ENCODE peak calls at places on chromosome 1, in five cellular contexts. M is mucosa of descending colon, V is NT2/D1, R is SJSA1, Q is body of pancreas. H is an unnamed sample. For H3K9me3, the result is how much of the 10 kb centered on the place peaks cover.

GRCh38 chr1:43439781-43440180 is 13.9 kb downstream of the HYI start:
- DNase-seq in M (no peak), R (no peak), V (no peak), Q (no peak), H (peak)

GRCh38 chr1:55215194-55216021 is at the start of gene USP24:
- DNase-seq in M (peak), Q (peak), V (peak), R (peak), H (peak)

GRCh38 chr1:218297867-218298266 is 12.8 kb downstream of the RRP15 start:
- DNase-seq in M (no peak), R (no peak), Q (no peak), V (no peak), H (no peak)

GRCh38 chr1:196387766-196388165 is 220.5 kb downstream of the KCNT2 start:
- DNase-seq in Q (no peak), R (no peak), V (no peak), M (no peak), H (no peak)

GRCh38 chr1:182317489-182318180 is 74.0 kb downstream of the GLUL start:
- DNase-seq in M (no peak), V (no peak), R (no peak), Q (peak), H (no peak)

GRCh38 chr1:54681396-54681795 is 34.3 kb upstream of the TTC4 start:
- DNase-seq in V (no peak), Q (no peak), M (no peak), R (no peak), H (no peak)

GRCh38 chr1:78716186-78716585 is 66.6 kb downstream of the IFI44 start:
- DNase-seq in R (peak), V (no peak), Q (no peak), M (no peak), H (no peak)

GRCh38 chr1:153509729-153510354 is 25.9 kb downstream of the S100A6 start:
- DNase-seq in M (peak), R (peak), V (no peak), Q (peak), H (peak)

GRCh38 chr1:76585980-76586674 is 281.2 kb upstream of the ST6GALNAC5 start:
- DNase-seq in R (no peak), V (no peak), Q (no peak), M (no peak), H (no peak)

GRCh38 chr1:21666572-21667320 is 2.4 kb downstream of the RAP1GAP start:
- DNase-seq in R (no peak), Q (peak), V (no peak), M (no peak), H (peak)

GRCh38 chr1:197811769-197812168 is 36.5 kb upstream of the DENND1B start:
- DNase-seq in R (no peak), V (no peak), Q (no peak), M (no peak), H (no peak)

GRCh38 chr1:202505356-202505755 is 156.9 kb downstream of the PPP1R12B start:
- DNase-seq in R (peak), Q (no peak), V (no peak), M (no peak), H (no peak)

GRCh38 chr1:202037706-202038296 is 27.4 kb downstream of the ELF3 start:
- DNase-seq in V (no peak), R (no peak), M (no peak), Q (peak), H (no peak)

GRCh38 chr1:156281281-156282142 is 1.1 kb downstream of the SMG5 start:
- DNase-seq in V (no peak), R (peak), M (peak), Q (no peak), H (no peak)

GRCh38 chr1:234825498-234826176 is 215.7 kb upstream of the IRF2BP2 start:
- DNase-seq in Q (no peak), R (no peak), V (no peak), M (peak), H (no peak)

GRCh38 chr1:167455786-167456446 is 62.4 kb downstream of the CD247 start:
- DNase-seq in R (no peak), Q (peak), V (no peak), M (peak), H (no peak)

GRCh38 chr1:159867322-159868064 is 5.0 kb upstream of the VSIG8 start:
- DNase-seq in Q (peak), R (no peak), V (no peak), M (peak), H (no peak)

GRCh38 chr1:17347769-17348592 is 24.0 kb upstream of the PADI6 start:
- DNase-seq in M (no peak), V (no peak), Q (no peak), R (no peak), H (no peak)

GRCh38 chr1:186974774-186975181 is 146.0 kb downstream of the PLA2G4A start:
- DNase-seq in R (peak), V (no peak), Q (no peak), M (no peak), H (no peak)

GRCh38 chr1:57736940-57737339 is 313.1 kb upstream of the DAB1 start:
- DNase-seq in Q (no peak), R (no peak), V (no peak), M (no peak), H (no peak)

GRCh38 chr1:155873860-155874259 is 14.5 kb downstream of the SYT11 start:
- DNase-seq in R (no peak), V (no peak), Q (no peak), M (peak), H (no peak)

GRCh38 chr1:46479744-46480350 is 9.8 kb upstream of the DMBX1 start:
- DNase-seq in Q (no peak), M (no peak), R (no peak), V (no peak), H (peak)

GRCh38 chr1:186175588-186175987 is 199.5 kb downstream of the TPR start:
- DNase-seq in Q (no peak), M (no peak), R (peak), V (no peak), H (no peak)

GRCh38 chr1:236502972-236503639 is 20.7 kb upstream of the LGALS8 start:
- DNase-seq in R (peak), V (peak), M (peak), Q (peak), H (peak)

GRCh38 chr1:214550339-214551051 is 907 bp downstream of the PTPN14 start:
- DNase-seq in M (no peak), V (peak), R (peak), Q (peak), H (no peak)

GRCh38 chr1:167491586-167492408 is 26.5 kb downstream of the CD247 start:
- DNase-seq in R (no peak), Q (no peak), V (no peak), M (no peak), H (no peak)

GRCh38 chr1:75034376-75034775 is 99.8 kb upstream of the LHX8 start:
- DNase-seq in V (no peak), R (no peak), M (no peak), Q (no peak), H (no peak)

GRCh38 chr1:25615172-25615541 is 1.4 kb upstream of the MAN1C1 start:
- DNase-seq in V (no peak), M (no peak), R (no peak), Q (no peak), H (no peak)

GRCh38 chr1:156128749-156129682 is 14.5 kb downstream of the LMNA start:
- DNase-seq in M (no peak), V (no peak), R (peak), Q (no peak), H (no peak)

GRCh38 chr1:201360901-201361651 is 16.4 kb downstream of the TNNT2 start:
- DNase-seq in V (no peak), R (no peak), M (no peak), Q (no peak), H (peak)

GRCh38 chr1:60184521-60184920 is 111.0 kb upstream of the C1orf87 start:
- DNase-seq in M (no peak), V (no peak), R (no peak), Q (no peak), H (no peak)
- H3K9me3 ChIP-seq in M (under half), V (under half), R (under half), Q (under half), H (half or more)

GRCh38 chr1:189921613-189922012 is 556.1 kb downstream of the BRINP3 start:
- DNase-seq in Q (no peak), M (no peak), R (no peak), V (no peak), H (no peak)
- H3K9me3 ChIP-seq in Q (under half), M (under half), R (under half), V (under half), H (under half)

GRCh38 chr1:116497660-116498059 is 73.2 kb downstream of the CD58 start:
- DNase-seq in Q (no peak), R (no peak), M (no peak), V (no peak), H (no peak)
- H3K9me3 ChIP-seq in Q (under half), R (under half), M (under half), V (under half), H (under half)

GRCh38 chr1:29597861-29598260 is 361.5 kb downstream of the PTPRU start:
- DNase-seq in V (no peak), R (no peak), M (no peak), Q (no peak), H (no peak)
- H3K9me3 ChIP-seq in V (under half), R (under half), M (under half), Q (under half), H (under half)

GRCh38 chr1:152505083-152505482 is 5.5 kb upstream of the LCE5A start:
- DNase-seq in M (no peak), R (no peak), V (no peak), Q (no peak), H (no peak)
- H3K9me3 ChIP-seq in M (under half), R (under half), V (under half), Q (under half), H (under half)

DNA sequence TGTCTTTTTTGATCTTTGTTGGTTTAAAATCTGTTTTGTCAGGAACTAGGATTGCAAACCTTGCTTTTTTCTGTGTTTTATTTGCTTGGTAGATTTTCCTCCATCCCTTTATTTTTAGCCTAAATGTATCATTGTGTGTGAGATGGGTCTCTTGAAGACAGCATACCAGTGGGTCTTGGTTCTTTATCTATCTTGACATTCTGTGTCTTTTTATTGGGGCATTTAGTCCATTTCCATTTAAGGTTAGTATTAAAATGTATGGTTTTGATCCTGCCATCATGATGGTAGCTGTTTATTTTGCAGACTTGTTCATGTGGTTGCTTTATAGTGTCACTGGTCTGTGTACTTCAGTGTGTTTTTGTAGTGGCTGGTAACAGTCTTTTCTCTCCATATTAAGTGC is 14.1 kb downstream of the ZNF678 start:
- DNase-seq in Q (no peak), M (no peak), V (no peak), R (no peak), H (no peak)
- H3K9me3 ChIP-seq in Q (under half), M (under half), V (under half), R (under half), H (half or more)

GRCh38 chr1:230531103-230531502 is 105.0 kb upstream of the PGBD5 start:
- DNase-seq in V (no peak), R (no peak), M (no peak), Q (no peak), H (no peak)
- H3K9me3 ChIP-seq in V (under half), R (under half), M (under half), Q (under half), H (under half)

GRCh38 chr1:248404024-248404423 is 1.2 kb downstream of the OR2T1 start:
- DNase-seq in R (peak), Q (no peak), V (peak), M (no peak), H (no peak)
- H3K9me3 ChIP-seq in R (under half), Q (under half), V (under half), M (under half), H (under half)

GRCh38 chr1:4468386-4468785 is 186.0 kb upstream of the AJAP1 start:
- DNase-seq in V (no peak), Q (no peak), R (no peak), M (no peak), H (no peak)
- H3K9me3 ChIP-seq in V (under half), Q (under half), R (under half), M (under half), H (under half)